ENCODE peak calls at places on chromosomes 11 and 22, in five cellular contexts. One of them, this sample, is unnamed.

GRCh38 chr22:37388538-37388937 is 38.7 kb downstream of the ELFN2 start:
- DNase-seq in cardiac fibroblast: no peak
- DNase-seq in heart right ventricle: no peak
- DNase-seq in epithelial cell of esophagus: no peak
- DNase-seq in IMR-90: no peak
- DNase-seq in this sample: no peak

GRCh38 chr11:76656571-76657081 is 13.9 kb downstream of the LRRC32 start:
- DNase-seq in cardiac fibroblast: no peak
- DNase-seq in heart right ventricle: no peak
- DNase-seq in epithelial cell of esophagus: no peak
- DNase-seq in IMR-90: no peak
- DNase-seq in this sample: no peak

GRCh38 chr11:97079244-97079643 is 689.4 kb downstream of the JRKL start:
- DNase-seq in cardiac fibroblast: no peak
- DNase-seq in heart right ventricle: no peak
- DNase-seq in epithelial cell of esophagus: no peak
- DNase-seq in IMR-90: no peak
- DNase-seq in this sample: no peak

GRCh38 chr11:94767701-94768601 is at the start of gene AMOTL1:
- DNase-seq in cardiac fibroblast: peak
- DNase-seq in heart right ventricle: peak
- DNase-seq in epithelial cell of esophagus: peak
- DNase-seq in IMR-90: peak
- DNase-seq in this sample: peak

GRCh38 chr22:45218974-45219373 is 21.7 kb downstream of the KIAA0930 start:
- DNase-seq in cardiac fibroblast: no peak
- DNase-seq in heart right ventricle: no peak
- DNase-seq in epithelial cell of esophagus: no peak
- DNase-seq in IMR-90: peak
- DNase-seq in this sample: no peak

GRCh38 chr11:92711913-92712312 is 257.5 kb upstream of the MTNR1B start:
- DNase-seq in cardiac fibroblast: no peak
- DNase-seq in heart right ventricle: no peak
- DNase-seq in epithelial cell of esophagus: no peak
- DNase-seq in IMR-90: no peak
- DNase-seq in this sample: no peak

GRCh38 chr22:27574651-27575050 is 226.9 kb downstream of the MN1 start:
- DNase-seq in cardiac fibroblast: no peak
- DNase-seq in heart right ventricle: no peak
- DNase-seq in epithelial cell of esophagus: no peak
- DNase-seq in IMR-90: no peak
- DNase-seq in this sample: no peak

GRCh38 chr11:124762077-124762623 is at the start of gene ESAM:
- DNase-seq in cardiac fibroblast: no peak
- DNase-seq in heart right ventricle: peak
- DNase-seq in epithelial cell of esophagus: no peak
- DNase-seq in IMR-90: no peak
- DNase-seq in this sample: peak

GRCh38 chr11:119307219-119307618 is 9.7 kb downstream of the MCAM start:
- DNase-seq in cardiac fibroblast: no peak
- DNase-seq in heart right ventricle: no peak
- DNase-seq in epithelial cell of esophagus: no peak
- DNase-seq in IMR-90: no peak
- DNase-seq in this sample: no peak

GRCh38 chr11:86551286-86551685 is 121.1 kb downstream of the ME3 start:
- DNase-seq in cardiac fibroblast: peak
- DNase-seq in heart right ventricle: no peak
- DNase-seq in epithelial cell of esophagus: peak
- DNase-seq in IMR-90: peak
- DNase-seq in this sample: no peak

GRCh38 chr11:45266693-45267451 is 19.3 kb downstream of the SYT13 start:
- DNase-seq in cardiac fibroblast: no peak
- DNase-seq in heart right ventricle: no peak
- DNase-seq in epithelial cell of esophagus: no peak
- DNase-seq in IMR-90: no peak
- DNase-seq in this sample: no peak

GRCh38 chr11:125423247-125423849 is 72.7 kb downstream of the FEZ1 start:
- DNase-seq in cardiac fibroblast: no peak
- DNase-seq in heart right ventricle: no peak
- DNase-seq in epithelial cell of esophagus: peak
- DNase-seq in IMR-90: no peak
- DNase-seq in this sample: no peak

GRCh38 chr11:2578006-2578933 is 121.5 kb downstream of the KCNQ1OT1 start:
- DNase-seq in cardiac fibroblast: no peak
- DNase-seq in heart right ventricle: peak
- DNase-seq in epithelial cell of esophagus: no peak
- DNase-seq in IMR-90: no peak
- DNase-seq in this sample: no peak

GRCh38 chr11:12269104-12269441 is 108.3 kb upstream of the PARVA start:
- DNase-seq in cardiac fibroblast: peak
- DNase-seq in heart right ventricle: no peak
- DNase-seq in epithelial cell of esophagus: peak
- DNase-seq in IMR-90: peak
- DNase-seq in this sample: peak

GRCh38 chr22:25053153-25053805 is 100.8 kb downstream of the KIAA1671 start:
- DNase-seq in cardiac fibroblast: peak
- DNase-seq in heart right ventricle: no peak
- DNase-seq in epithelial cell of esophagus: peak
- DNase-seq in IMR-90: no peak
- DNase-seq in this sample: no peak

GRCh38 chr22:39268645-39269044 is 23.9 kb upstream of the PDGFB start:
- DNase-seq in cardiac fibroblast: no peak
- DNase-seq in heart right ventricle: no peak
- DNase-seq in epithelial cell of esophagus: no peak
- DNase-seq in IMR-90: no peak
- DNase-seq in this sample: no peak

GRCh38 chr11:44857490-44857889 is 93.2 kb downstream of the TP53I11 start:
- DNase-seq in cardiac fibroblast: no peak
- DNase-seq in heart right ventricle: no peak
- DNase-seq in epithelial cell of esophagus: no peak
- DNase-seq in IMR-90: no peak
- DNase-seq in this sample: no peak

GRCh38 chr11:11531127-11531526 is 90.7 kb downstream of the GALNT18 start:
- DNase-seq in cardiac fibroblast: no peak
- DNase-seq in heart right ventricle: no peak
- DNase-seq in epithelial cell of esophagus: no peak
- DNase-seq in IMR-90: no peak
- DNase-seq in this sample: no peak

GRCh38 chr11:24754406-24754805 is 257.6 kb downstream of the LUZP2 start:
- DNase-seq in cardiac fibroblast: no peak
- DNase-seq in heart right ventricle: no peak
- DNase-seq in epithelial cell of esophagus: peak
- DNase-seq in IMR-90: peak
- DNase-seq in this sample: no peak

GRCh38 chr11:64745523-64746328 is 1.8 kb upstream of the RASGRP2 start:
- DNase-seq in cardiac fibroblast: peak
- DNase-seq in heart right ventricle: peak
- DNase-seq in epithelial cell of esophagus: no peak
- DNase-seq in IMR-90: peak
- DNase-seq in this sample: peak

GRCh38 chr11:19284881-19285280 is 44.1 kb upstream of the E2F8 start:
- DNase-seq in cardiac fibroblast: no peak
- DNase-seq in heart right ventricle: no peak
- DNase-seq in epithelial cell of esophagus: no peak
- DNase-seq in IMR-90: no peak
- DNase-seq in this sample: no peak

GRCh38 chr22:49693848-49694247 is 133.8 kb downstream of the BRD1 start:
- DNase-seq in cardiac fibroblast: no peak
- DNase-seq in heart right ventricle: no peak
- DNase-seq in epithelial cell of esophagus: no peak
- DNase-seq in IMR-90: no peak
- DNase-seq in this sample: no peak

DNA sequence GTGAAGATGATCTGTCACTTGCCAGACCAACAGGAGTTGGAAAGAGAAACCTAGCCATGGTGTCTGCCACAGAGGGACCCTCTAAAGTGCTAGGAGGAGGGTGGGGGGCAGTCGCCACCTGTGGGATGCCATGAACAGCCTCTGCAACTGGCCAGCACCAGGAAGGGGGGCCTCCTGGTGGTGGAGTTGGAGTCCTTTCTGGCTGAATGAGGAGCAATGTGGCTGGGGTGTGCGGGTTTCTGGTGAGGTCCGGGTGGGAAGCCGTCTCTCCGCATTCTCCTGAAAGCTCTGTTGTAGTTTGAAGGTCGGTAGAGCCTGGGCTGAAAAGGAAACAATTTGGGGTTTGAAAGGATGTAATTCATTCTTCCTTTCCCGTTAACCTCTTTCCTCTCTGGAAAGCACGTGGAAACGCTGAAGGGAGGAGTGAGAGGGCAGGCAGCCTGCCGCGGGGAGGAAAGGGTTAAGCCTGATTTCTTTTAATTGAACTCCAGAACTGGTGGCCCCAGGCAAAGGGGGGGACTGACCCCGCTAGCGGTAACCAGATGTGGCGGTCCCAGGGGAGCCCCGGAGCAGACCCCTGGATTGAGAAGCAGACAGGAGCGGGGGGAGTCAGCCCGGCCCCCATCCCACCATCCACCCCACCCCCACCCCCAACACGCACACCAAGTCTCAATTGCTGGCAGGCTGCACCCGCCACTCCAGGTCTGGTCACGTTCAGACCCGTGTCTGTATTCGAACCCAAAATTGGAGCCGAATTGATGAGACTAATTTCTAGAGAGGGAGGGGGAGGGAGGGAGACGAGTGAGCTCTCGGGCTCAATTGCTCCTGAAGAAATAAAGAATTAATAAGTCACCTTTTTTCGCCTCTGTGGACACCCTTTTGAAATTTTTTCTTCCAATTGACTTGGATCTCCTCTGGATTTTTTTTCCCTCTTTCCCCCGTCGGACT is 1.8 kb upstream of the FLI1 start:
- DNase-seq in cardiac fibroblast: no peak
- DNase-seq in heart right ventricle: peak
- DNase-seq in epithelial cell of esophagus: no peak
- DNase-seq in IMR-90: no peak
- DNase-seq in this sample: no peak
- H3K4me3 ChIP-seq in cardiac fibroblast: peak
- H3K4me3 ChIP-seq in heart right ventricle: peak
- H3K4me3 ChIP-seq in epithelial cell of esophagus: no peak
- H3K4me3 ChIP-seq in IMR-90: no peak
- H3K4me3 ChIP-seq in this sample: peak

GRCh38 chr11:110835103-110835502 is 122.9 kb upstream of the ARHGAP20 start:
- DNase-seq in cardiac fibroblast: no peak
- DNase-seq in heart right ventricle: no peak
- DNase-seq in epithelial cell of esophagus: no peak
- DNase-seq in IMR-90: no peak
- DNase-seq in this sample: no peak

GRCh38 chr11:110829873-110830272 is 117.6 kb upstream of the ARHGAP20 start:
- DNase-seq in cardiac fibroblast: peak
- DNase-seq in heart right ventricle: no peak
- DNase-seq in epithelial cell of esophagus: no peak
- DNase-seq in IMR-90: no peak
- DNase-seq in this sample: no peak

GRCh38 chr11:110830344-110831141 is 118.3 kb upstream of the ARHGAP20 start:
- DNase-seq in cardiac fibroblast: peak
- DNase-seq in heart right ventricle: no peak
- DNase-seq in epithelial cell of esophagus: peak
- DNase-seq in IMR-90: peak
- DNase-seq in this sample: no peak

GRCh38 chr11:110832080-110832479 is 119.8 kb upstream of the ARHGAP20 start:
- DNase-seq in cardiac fibroblast: no peak
- DNase-seq in heart right ventricle: no peak
- DNase-seq in epithelial cell of esophagus: no peak
- DNase-seq in IMR-90: no peak
- DNase-seq in this sample: no peak

DNA sequence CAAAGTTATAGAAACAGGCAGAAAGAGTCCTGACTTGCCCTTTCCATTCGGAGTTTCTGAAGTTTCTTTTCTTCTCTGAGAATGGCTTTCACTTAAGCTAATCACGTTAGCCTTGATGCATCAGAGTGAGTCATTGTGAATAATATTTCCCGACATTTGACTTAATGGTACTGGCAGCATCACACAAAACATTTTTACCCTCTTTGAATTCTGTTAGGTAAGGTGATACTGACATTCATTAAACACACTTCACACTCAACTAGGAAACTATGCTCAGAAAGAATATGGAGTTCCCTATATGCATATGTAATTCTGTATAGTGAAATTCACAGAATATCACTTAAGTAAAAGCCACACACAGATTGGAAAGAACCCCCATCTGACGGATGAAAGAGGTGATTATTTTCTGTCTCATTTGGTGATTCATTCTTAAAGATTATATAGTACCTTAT is 120.8 kb upstream of the ARHGAP20 start:
- DNase-seq in cardiac fibroblast: peak
- DNase-seq in heart right ventricle: no peak
- DNase-seq in epithelial cell of esophagus: peak
- DNase-seq in IMR-90: peak
- DNase-seq in this sample: no peak
- H3K4me3 ChIP-seq in cardiac fibroblast: no peak
- H3K4me3 ChIP-seq in heart right ventricle: no peak
- H3K4me3 ChIP-seq in epithelial cell of esophagus: no peak
- H3K4me3 ChIP-seq in IMR-90: no peak
- H3K4me3 ChIP-seq in this sample: no peak

GRCh38 chr22:32805586-32805881 is 4.0 kb downstream of the TIMP3 start:
- DNase-seq in cardiac fibroblast: no peak
- DNase-seq in heart right ventricle: no peak
- DNase-seq in epithelial cell of esophagus: no peak
- DNase-seq in IMR-90: no peak
- DNase-seq in this sample: no peak

GRCh38 chr22:32803020-32803758 is 1.7 kb downstream of the TIMP3 start:
- DNase-seq in cardiac fibroblast: peak
- DNase-seq in heart right ventricle: no peak
- DNase-seq in epithelial cell of esophagus: peak
- DNase-seq in IMR-90: peak
- DNase-seq in this sample: no peak

GRCh38 chr22:32804823-32805585 is 3.5 kb downstream of the TIMP3 start:
- DNase-seq in cardiac fibroblast: no peak
- DNase-seq in heart right ventricle: peak
- DNase-seq in epithelial cell of esophagus: no peak
- DNase-seq in IMR-90: no peak
- DNase-seq in this sample: no peak

GRCh38 chr22:32802291-32802826 is 854 bp downstream of the TIMP3 start:
- DNase-seq in cardiac fibroblast: peak
- DNase-seq in heart right ventricle: no peak
- DNase-seq in epithelial cell of esophagus: peak
- DNase-seq in IMR-90: no peak
- DNase-seq in this sample: no peak

DNA sequence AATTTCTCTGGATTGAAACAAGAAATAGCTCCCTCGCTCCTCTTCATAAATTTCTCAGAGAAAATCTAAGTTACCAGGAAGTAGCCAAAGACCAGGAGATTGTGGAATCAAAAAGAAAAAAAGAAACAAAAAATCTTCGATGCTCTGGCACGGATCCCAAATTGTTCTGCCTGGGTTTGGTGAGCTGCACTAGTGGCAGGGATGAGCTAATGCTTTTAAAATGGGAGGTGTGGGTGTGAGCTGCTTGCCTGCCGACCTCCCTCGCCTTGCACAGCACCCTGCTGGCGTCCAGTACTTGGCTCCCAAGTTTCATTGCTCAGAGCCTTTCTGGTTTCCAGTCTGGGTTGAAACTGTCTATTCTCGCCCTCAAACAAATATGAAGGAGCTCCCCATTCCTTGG is 2.5 kb downstream of the TIMP3 start:
- DNase-seq in cardiac fibroblast: peak
- DNase-seq in heart right ventricle: no peak
- DNase-seq in epithelial cell of esophagus: peak
- DNase-seq in IMR-90: peak
- DNase-seq in this sample: no peak
- H3K4me3 ChIP-seq in cardiac fibroblast: peak
- H3K4me3 ChIP-seq in heart right ventricle: peak
- H3K4me3 ChIP-seq in epithelial cell of esophagus: peak
- H3K4me3 ChIP-seq in IMR-90: peak
- H3K4me3 ChIP-seq in this sample: peak

GRCh38 chr11:63683133-63683991 is 2.1 kb downstream of the RTN3 start:
- DNase-seq in cardiac fibroblast: no peak
- DNase-seq in heart right ventricle: no peak
- DNase-seq in epithelial cell of esophagus: no peak
- DNase-seq in IMR-90: peak
- DNase-seq in this sample: no peak
- H3K4me3 ChIP-seq in cardiac fibroblast: peak
- H3K4me3 ChIP-seq in heart right ventricle: peak
- H3K4me3 ChIP-seq in epithelial cell of esophagus: peak
- H3K4me3 ChIP-seq in IMR-90: peak
- H3K4me3 ChIP-seq in this sample: peak